ENCODE peak calls at places on chromosome 10, in six cellular contexts. H, G, T, L, R and O are unnamed samples.

GRCh38 chr10:49321021-49321420 is 22.1 kb downstream of the C10orf71 start:
- DNase-seq in H (no peak), G (no peak), T (no peak), L (no peak), R (no peak), O (no peak)

GRCh38 chr10:4331150-4331549 is 494.9 kb upstream of the AKR1E2 start:
- DNase-seq in H (no peak), G (no peak), T (no peak), L (no peak), R (no peak), O (no peak)

GRCh38 chr10:103504181-103504783 is 10.8 kb downstream of the NEURL1 start:
- DNase-seq in H (no peak), G (peak; percentile 72), T (peak; percentile 68), L (peak; percentile 98), R (peak; percentile 59), O (no peak)

GRCh38 chr10:6083523-6084475 is 5.0 kb upstream of the RBM17 start:
- DNase-seq in H (no peak), G (no peak), T (no peak), L (peak; percentile 70), R (no peak), O (no peak)

GRCh38 chr10:55631071-55631654 is 729.9 kb downstream of the ZWINT start:
- DNase-seq in H (no peak), G (no peak), T (no peak), L (peak; percentile 40), R (no peak), O (no peak)

GRCh38 chr10:21060626-21061025 is 163.5 kb upstream of the NEBL start:
- DNase-seq in H (no peak), G (no peak), T (no peak), L (no peak), R (no peak), O (no peak)

GRCh38 chr10:5738427-5738826 is 53.8 kb downstream of the TASOR2 start:
- DNase-seq in H (no peak), G (no peak), T (no peak), L (no peak), R (no peak), O (no peak)

GRCh38 chr10:104330168-104331117 is 7.8 kb downstream of the ITPRIP start:
- DNase-seq in H (no peak), G (no peak), T (peak; percentile 77), L (peak; percentile 82), R (no peak), O (no peak)

GRCh38 chr10:123150986-123151738 is 3.0 kb upstream of the BUB3 start:
- DNase-seq in H (peak; percentile 57), G (peak; percentile 77), T (no peak), L (peak; percentile 19), R (peak; percentile 21), O (no peak)

GRCh38 chr10:636016-636730 is 53.3 kb downstream of the DIP2C start:
- DNase-seq in H (no peak), G (no peak), T (no peak), L (no peak), R (no peak), O (no peak)

GRCh38 chr10:636769-637168 is 52.7 kb downstream of the DIP2C start:
- DNase-seq in H (no peak), G (no peak), T (no peak), L (no peak), R (no peak), O (no peak)

GRCh38 chr10:635088-635861 is 54.2 kb downstream of the DIP2C start:
- DNase-seq in H (no peak), G (no peak), T (no peak), L (no peak), R (no peak), O (no peak)

GRCh38 chr10:633279-634245 is 55.9 kb downstream of the DIP2C start:
- DNase-seq in H (no peak), G (no peak), T (no peak), L (no peak), R (no peak), O (no peak)

GRCh38 chr10:634256-634655 is 55.2 kb downstream of the DIP2C start:
- DNase-seq in H (no peak), G (no peak), T (no peak), L (peak; percentile 75), R (no peak), O (no peak)
- TF ChIP-seq CTCF in H (no peak), G (no peak), T (no peak), L (no peak), R (no peak), O (no peak)

GRCh38 chr10:60735244-60735643 is 43.0 kb upstream of the CDK1 start:
- DNase-seq in H (no peak), G (no peak), T (no peak), L (no peak), R (no peak), O (no peak)

GRCh38 chr10:60734226-60734625 is 44.1 kb upstream of the CDK1 start:
- DNase-seq in H (no peak), G (no peak), T (no peak), L (no peak), R (no peak), O (no peak)

GRCh38 chr10:60732240-60733188 is 45.8 kb upstream of the CDK1 start:
- DNase-seq in H (peak; percentile 53), G (peak; percentile 21), T (peak; percentile 53), L (no peak), R (peak; percentile 35), O (no peak)

GRCh38 chr10:60733826-60734225 is 44.5 kb upstream of the CDK1 start:
- DNase-seq in H (no peak), G (no peak), T (peak; percentile 24), L (no peak), R (no peak), O (no peak)

DNA sequence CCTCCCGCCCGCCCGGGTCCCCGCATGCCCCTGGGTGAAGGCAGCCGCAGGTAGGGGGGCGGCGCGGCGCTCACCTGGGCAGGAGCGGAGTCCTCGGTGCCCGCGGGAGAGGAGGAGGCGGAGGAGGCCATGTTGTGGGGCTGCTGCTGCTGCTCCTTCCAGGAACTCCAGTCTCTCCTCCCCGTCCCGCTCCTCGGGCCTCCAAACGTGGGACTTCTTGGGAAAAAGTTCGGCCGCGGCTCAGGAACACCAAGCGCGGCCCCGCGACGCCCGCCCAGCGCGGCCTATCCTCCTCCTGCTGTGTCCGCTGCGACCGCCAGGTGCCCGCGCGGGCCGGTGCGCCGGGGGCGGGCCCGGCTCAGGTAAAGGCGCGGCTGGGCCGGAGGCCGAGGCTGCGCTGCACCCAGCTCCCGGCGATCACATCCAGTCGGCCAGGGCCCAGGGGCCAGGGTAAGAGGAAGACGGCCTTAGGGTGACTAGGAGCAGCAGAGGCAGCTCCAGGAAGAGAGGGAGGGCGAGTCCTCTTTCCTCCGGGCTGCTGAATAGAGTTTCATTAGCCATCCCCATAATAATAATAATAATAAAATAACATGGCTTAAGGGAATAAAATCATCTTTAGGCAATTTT is 45.0 kb upstream of the CDK1 start:
- DNase-seq in H (peak; percentile 73), G (peak; percentile 24), T (peak; percentile 65), L (peak; percentile 11), R (peak; percentile 89), O (no peak)
- TF ChIP-seq CTCF in H (peak; percentile 68), G (peak; percentile 40), T (peak; percentile 63), L (no peak), R (peak; percentile 87), O (no peak)

GRCh38 chr10:13942030-13942429 is 355.3 kb downstream of the PRPF18 start:
- DNase-seq in H (no peak), G (peak; percentile 83), T (no peak), L (no peak), R (no peak), O (no peak)

GRCh38 chr10:13939391-13939790 is 352.6 kb downstream of the PRPF18 start:
- DNase-seq in H (no peak), G (no peak), T (no peak), L (peak; percentile 72), R (no peak), O (no peak)

GRCh38 chr10:13945760-13946460 is 359.1 kb downstream of the PRPF18 start:
- DNase-seq in H (no peak), G (no peak), T (no peak), L (peak; percentile 51), R (no peak), O (no peak)

GRCh38 chr10:13944901-13945300 is 358.1 kb downstream of the PRPF18 start:
- DNase-seq in H (no peak), G (no peak), T (no peak), L (no peak), R (no peak), O (no peak)

DNA sequence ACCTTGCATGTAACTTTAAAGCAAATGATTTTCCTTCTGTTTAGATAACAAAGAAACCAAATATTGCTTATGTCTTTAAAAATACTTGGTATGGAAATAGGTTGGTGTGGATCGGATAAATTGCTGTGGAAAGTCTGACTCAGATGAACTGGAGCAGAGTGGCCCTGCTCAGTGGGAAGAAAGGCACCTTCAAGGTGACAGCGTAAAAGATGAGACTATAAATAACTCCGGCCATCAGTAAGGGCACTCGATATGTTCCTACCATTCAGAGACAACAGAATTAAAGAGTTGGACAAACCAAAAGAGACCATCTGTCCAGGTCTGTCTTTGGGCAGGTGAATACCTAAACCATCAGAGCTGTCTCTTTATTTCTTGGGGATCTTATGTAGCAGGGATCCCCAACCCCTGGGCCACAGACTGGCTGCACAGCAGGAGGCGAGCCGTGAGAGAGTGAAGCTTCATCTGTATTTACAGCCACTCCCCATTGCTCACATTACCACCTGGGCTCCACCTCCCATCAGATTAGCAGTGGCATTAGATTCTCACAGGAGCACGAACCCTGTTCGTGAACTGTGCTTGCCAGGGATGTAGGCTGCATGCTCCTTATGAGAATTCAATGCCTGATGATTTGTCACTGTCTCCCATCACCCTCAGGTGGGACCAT is 357.1 kb downstream of the PRPF18 start:
- DNase-seq in H (no peak), G (no peak), T (no peak), L (no peak), R (no peak), O (no peak)
- TF ChIP-seq CTCF in H (no peak), G (no peak), T (no peak), L (no peak), R (no peak), O (no peak)

GRCh38 chr10:78745445-78745844 is 323.3 kb upstream of the ZMIZ1 start:
- DNase-seq in H (no peak), G (no peak), T (no peak), L (no peak), R (no peak), O (no peak)

GRCh38 chr10:78749200-78749599 is 319.6 kb upstream of the ZMIZ1 start:
- DNase-seq in H (no peak), G (no peak), T (no peak), L (no peak), R (no peak), O (no peak)

GRCh38 chr10:78744521-78745090 is 324.2 kb upstream of the ZMIZ1 start:
- DNase-seq in H (no peak), G (no peak), T (no peak), L (no peak), R (no peak), O (no peak)

GRCh38 chr10:78747366-78747955 is 321.3 kb upstream of the ZMIZ1 start:
- DNase-seq in H (no peak), G (no peak), T (no peak), L (no peak), R (no peak), O (no peak)

DNA sequence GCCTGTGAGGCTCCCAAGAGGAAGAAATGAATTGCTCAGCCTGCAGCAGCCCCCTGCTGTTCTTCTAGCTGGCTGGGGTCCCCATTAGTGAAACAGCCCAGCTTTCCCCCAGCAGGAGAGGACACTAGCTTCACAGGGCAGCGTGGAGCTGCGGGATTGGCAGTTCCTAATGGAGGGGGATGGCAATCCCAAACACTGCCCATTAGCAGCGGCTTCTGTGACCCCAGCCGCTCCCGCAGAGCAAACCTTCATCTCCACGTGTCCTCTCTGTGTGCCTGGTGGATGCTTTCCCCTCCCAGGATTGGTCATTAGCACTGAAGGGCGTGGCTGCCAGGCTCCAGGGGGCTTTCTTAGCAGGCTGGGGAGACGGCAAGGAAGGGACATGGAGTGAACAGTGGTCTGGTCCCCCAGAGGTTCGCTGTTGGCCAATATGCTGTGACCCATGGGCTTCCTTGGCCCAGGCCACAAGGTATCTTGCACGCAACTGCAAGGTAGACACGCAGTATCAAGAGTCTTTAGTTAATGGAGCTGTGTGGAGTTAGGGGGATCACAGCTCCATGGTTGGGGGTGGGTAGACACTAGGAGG is 322.5 kb upstream of the ZMIZ1 start:
- DNase-seq in H (no peak), G (no peak), T (no peak), L (no peak), R (no peak), O (no peak)
- TF ChIP-seq CTCF in H (no peak), G (no peak), T (no peak), L (no peak), R (no peak), O (no peak)